ENCODE peak calls at places on chromosomes 1 and 21, in six cellular contexts. S is small intestine, P is fibroblast of lung, C is ecto neural progenitor cell, R is NCI-H2029 treated with DMSO at 0.1 percent for 48 hours, T is globus pallidus. L is an unnamed sample.
A peak's percentile ranks its signal among the peaks of the same experiment; 100 is the strongest.

GRCh38 chr1:3217887-3218679 is 149.1 kb downstream of the PRDM16 start:
- DNase-seq in S (no peak), P (no peak), C (no peak), R (no peak), T (no peak), L (no peak)

GRCh38 chr1:46569909-46570725 is 18.7 kb upstream of the KNCN start:
- DNase-seq in S (no peak), P (peak; percentile 72), C (no peak), R (no peak), T (no peak), L (no peak)

GRCh38 chr1:28926629-28927441 is 12.5 kb downstream of the EPB41 start:
- DNase-seq in S (peak; percentile 73), P (no peak), C (no peak), R (peak; percentile 71), T (peak; percentile 42), L (no peak)

GRCh38 chr1:52599236-52599635 is 2.9 kb upstream of the GPX7 start:
- DNase-seq in S (no peak), P (no peak), C (no peak), R (no peak), T (no peak), L (no peak)

GRCh38 chr21:33157303-33157702 is 72.4 kb upstream of the IFNAR2 start:
- DNase-seq in S (no peak), P (peak; percentile 7), C (no peak), R (no peak), T (no peak), L (no peak)

GRCh38 chr1:10934150-10934818 is 78.2 kb upstream of the TARDBP start:
- DNase-seq in S (no peak), P (no peak), C (no peak), R (no peak), T (no peak), L (no peak)

GRCh38 chr1:37473431-37474050 is 839 bp upstream of the ZC3H12A start:
- DNase-seq in S (peak; percentile 44), P (no peak), C (no peak), R (no peak), T (peak; percentile 33), L (no peak)

GRCh38 chr1:210653771-210654170 is 325.1 kb downstream of the HHAT start:
- DNase-seq in S (no peak), P (no peak), C (no peak), R (no peak), T (no peak), L (no peak)

GRCh38 chr1:44851308-44851707 is 8.3 kb upstream of the PTCH2 start:
- DNase-seq in S (no peak), P (no peak), C (no peak), R (no peak), T (no peak), L (no peak)

GRCh38 chr1:93804412-93804811 is 74.6 kb downstream of the DNTTIP2 start:
- DNase-seq in S (no peak), P (peak; percentile 92), C (no peak), R (no peak), T (no peak), L (no peak)

GRCh38 chr1:199463521-199464127 is 563.9 kb upstream of the NR5A2 start:
- DNase-seq in S (peak; percentile 9), P (peak; percentile 74), C (peak; percentile 46), R (no peak), T (no peak), L (no peak)

GRCh38 chr1:231206856-231207255 is 34.2 kb upstream of the GNPAT start:
- DNase-seq in S (no peak), P (no peak), C (no peak), R (no peak), T (peak; percentile 21), L (no peak)

GRCh38 chr1:51576923-51577322 is 40.0 kb upstream of the OSBPL9 start:
- DNase-seq in S (no peak), P (no peak), C (no peak), R (no peak), T (no peak), L (no peak)

GRCh38 chr21:39326607-39327307 is 13.3 kb upstream of the BRWD1 start:
- DNase-seq in S (no peak), P (no peak), C (no peak), R (no peak), T (no peak), L (no peak)

GRCh38 chr1:32335951-32336867 is at the start of gene MARCKSL1:
- DNase-seq in S (peak; percentile 64), P (peak; percentile 60), C (peak; percentile 92), R (no peak), T (peak; percentile 89), L (peak; percentile 85)

GRCh38 chr21:28789571-28789970 is 203.1 kb downstream of the LTN1 start:
- DNase-seq in S (no peak), P (no peak), C (no peak), R (no peak), T (no peak), L (no peak)

GRCh38 chr1:113519561-113519960 is 129.2 kb downstream of the MAGI3 start:
- DNase-seq in S (peak; percentile 17), P (peak; percentile 18), C (no peak), R (no peak), T (no peak), L (no peak)

GRCh38 chr1:215566556-215567490 is at the start of gene KCTD3:
- DNase-seq in S (peak; percentile 76), P (peak; percentile 78), C (peak; percentile 91), R (peak; percentile 65), T (peak; percentile 78), L (peak; percentile 73)

GRCh38 chr1:186375929-186376330 is 292 bp downstream of the ODR4 start:
- DNase-seq in S (no peak), P (no peak), C (no peak), R (no peak), T (no peak), L (no peak)

GRCh38 chr21:18252686-18253085 is 8.1 kb downstream of the CHODL start:
- DNase-seq in S (no peak), P (no peak), C (no peak), R (no peak), T (no peak), L (no peak)

GRCh38 chr1:150620919-150621318 is 8.5 kb downstream of the ENSA start:
- DNase-seq in S (no peak), P (no peak), C (no peak), R (no peak), T (no peak), L (no peak)

GRCh38 chr1:163130250-163130856 is 61.2 kb downstream of the RGS4 start:
- DNase-seq in S (no peak), P (peak; percentile 34), C (no peak), R (no peak), T (no peak), L (no peak)

GRCh38 chr1:235500971-235501540 is 3.2 kb downstream of the B3GALNT2 start:
- DNase-seq in S (peak; percentile 62), P (no peak), C (no peak), R (no peak), T (no peak), L (no peak)

L was measured in right atrium auricular region.